ENCODE peak calls at places on chromosomes 12 and 14, in four cellular contexts. E is HepG2, Y is prostate gland, F is Peyer's patch. C is an unnamed sample.

GRCh38 chr14:56129092-56129491 is 10.9 kb downstream of the PELI2 start:
- DNase-seq in E (no peak), Y (no peak), F (no peak), C (no peak)

GRCh38 chr12:110754101-110754793 is 11.6 kb upstream of the PPP1CC start:
- DNase-seq in F (no peak), Y (no peak), E (no peak), C (peak)

GRCh38 chr14:60862283-60862682 is 118.6 kb downstream of the TRMT5 start:
- DNase-seq in E (no peak), Y (peak), F (no peak), C (peak)

GRCh38 chr12:65152586-65152985 is 16.8 kb upstream of the LEMD3 start:
- DNase-seq in E (no peak), F (no peak), Y (no peak), C (no peak)

GRCh38 chr14:96584199-96584906 is 82.2 kb downstream of the PAPOLA start:
- DNase-seq in Y (no peak), E (peak), F (no peak), C (no peak)

GRCh38 chr14:60980811-60981625 is at the start of the genes SLC38A6 and TRMT5:
- DNase-seq in F (peak), E (peak), Y (peak), C (peak)

GRCh38 chr12:124914392-124915248 is at the start of gene UBC:
- DNase-seq in Y (peak), E (peak), F (peak), C (peak)

GRCh38 chr12:92465786-92466185 is 237.0 kb upstream of the PLEKHG7 start:
- DNase-seq in F (no peak), E (no peak), Y (no peak), C (no peak)

GRCh38 chr12:55659486-55660385 is 23.0 kb downstream of the OR10P1 start:
- DNase-seq in E (peak), Y (no peak), F (no peak), C (peak)

GRCh38 chr12:19410211-19410610 is 29.1 kb upstream of the AEBP2 start:
- DNase-seq in E (no peak), F (no peak), Y (no peak), C (no peak)

GRCh38 chr12:21913823-21914222 is 27.4 kb downstream of the ABCC9 start:
- DNase-seq in F (no peak), E (no peak), Y (no peak), C (no peak)

GRCh38 chr14:61839452-61839851 is 77.2 kb downstream of the SNAPC1 start:
- DNase-seq in F (no peak), E (no peak), Y (no peak), C (no peak)

GRCh38 chr14:32255855-32256254 is 52.8 kb upstream of the RNU6-8 start:
- DNase-seq in F (no peak), E (no peak), Y (no peak), C (no peak)

GRCh38 chr12:46359667-46360280 is 12.8 kb downstream of the SLC38A2 start:
- DNase-seq in E (no peak), Y (no peak), F (no peak), C (no peak)

GRCh38 chr12:52947738-52948423 is 1.0 kb upstream of the KRT18 start:
- DNase-seq in F (no peak), E (no peak), Y (no peak), C (no peak)

GRCh38 chr12:124592050-124592449 is 24.6 kb upstream of the NCOR2 start:
- DNase-seq in F (no peak), E (no peak), Y (no peak), C (no peak)

GRCh38 chr14:22982477-22983245 is at the start of gene AJUBA:
- DNase-seq in F (peak), Y (peak), E (peak), C (peak)

GRCh38 chr14:104968153-104968527 is 10.0 kb downstream of the AHNAK2 start:
- DNase-seq in F (peak), Y (peak), E (no peak), C (peak)

GRCh38 chr12:46919666-46920065 is 93.9 kb upstream of the SLC38A4 start:
- DNase-seq in F (no peak), Y (no peak), E (no peak), C (no peak)

GRCh38 chr12:57381693-57382220 is 49.1 kb downstream of the R3HDM2 start:
- DNase-seq in Y (no peak), F (no peak), E (no peak), C (no peak)

GRCh38 chr14:39350866-39351265 is 81.4 kb downstream of the FBXO33 start:
- DNase-seq in E (no peak), F (no peak), Y (no peak), C (no peak)

GRCh38 chr14:24271834-24272263 is 452 bp upstream of the RABGGTA start:
- DNase-seq in Y (no peak), F (no peak), E (no peak), C (no peak)

GRCh38 chr14:98899441-98899840 is 372.6 kb downstream of the BCL11B start:
- DNase-seq in Y (no peak), F (no peak), E (no peak), C (no peak)

GRCh38 chr14:61337893-61338292 is 16.5 kb downstream of the PRKCH start:
- DNase-seq in Y (no peak), F (no peak), E (no peak), C (no peak)

GRCh38 chr14:105854600-105855245 is 328.3 kb downstream of the TMEM121 start:
- DNase-seq in F (no peak), E (no peak), Y (no peak), C (peak)

GRCh38 chr14:22084393-22085281 is 411.0 kb upstream of the OR4E1 start:
- DNase-seq in F (no peak), E (peak), Y (peak), C (peak)

GRCh38 chr14:50062438-50063039 is 53.8 kb downstream of the VCPKMT start:
- DNase-seq in Y (no peak), F (no peak), E (peak), C (peak)

GRCh38 chr14:50063876-50064420 is 52.4 kb downstream of the VCPKMT start:
- DNase-seq in E (no peak), F (no peak), Y (no peak), C (no peak)

GRCh38 chr14:50060871-50061663 is 55.3 kb downstream of the VCPKMT start:
- DNase-seq in E (peak), F (no peak), Y (peak), C (peak)

GRCh38 chr14:50059773-50060629 is 56.4 kb downstream of the VCPKMT start:
- DNase-seq in F (no peak), Y (no peak), E (peak), C (no peak)

GRCh38 chr14:50061664-50062437 is 54.5 kb downstream of the VCPKMT start:
- DNase-seq in F (peak), E (peak), Y (no peak), C (peak)
- TF ChIP-seq POLR2A in F (peak), E (peak), Y (no peak), C (no peak)

DNA sequence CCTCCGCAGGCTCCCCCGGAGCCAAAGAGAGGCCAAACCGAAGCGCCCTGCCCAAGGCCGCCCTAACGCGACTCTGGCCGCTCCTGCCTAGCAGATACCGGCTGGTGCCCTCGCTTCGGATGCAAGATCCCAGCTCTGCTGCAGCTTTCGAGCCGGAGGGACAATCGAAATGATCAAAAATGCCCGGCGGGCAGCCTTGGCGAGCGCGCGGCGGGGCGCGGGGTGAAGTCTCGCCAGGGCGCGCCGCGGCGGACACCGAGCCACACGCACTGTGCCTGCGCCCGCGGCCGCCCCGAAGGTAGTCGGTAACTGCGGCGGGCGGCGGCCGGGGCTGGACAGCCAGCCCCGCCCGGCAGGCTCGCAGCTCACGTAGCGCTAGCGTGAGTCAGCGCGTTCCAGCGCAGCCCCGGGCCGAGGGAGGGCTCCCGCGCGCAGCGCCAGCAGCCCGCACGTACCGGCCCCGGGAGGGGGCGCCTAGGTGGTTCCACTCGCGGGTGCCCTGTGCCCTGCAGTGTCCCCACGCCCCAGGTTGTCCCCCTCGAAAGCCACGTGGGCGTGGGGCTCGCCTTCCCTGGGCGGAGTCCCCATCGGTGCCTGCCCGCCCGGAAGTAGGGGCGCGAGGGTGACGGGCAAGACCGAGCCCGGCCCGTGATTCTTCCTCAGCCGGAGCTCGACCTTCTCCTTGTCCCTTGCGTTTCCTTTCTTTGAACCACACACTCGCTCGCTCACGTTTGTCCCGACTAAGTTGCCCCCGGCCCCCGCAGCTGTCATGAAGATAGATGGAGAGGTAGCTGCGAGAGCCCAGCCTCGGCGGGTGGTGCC is 109.3 kb upstream of the EGLN3 start:
- DNase-seq in F (peak), Y (peak), E (peak), C (peak)
- TF ChIP-seq CTCF in F (peak), Y (peak), E (peak), C (peak)

GRCh38 chr14:68888883-68889282 is 90.2 kb downstream of the ACTN1 start:
- DNase-seq in Y (no peak), E (no peak), F (peak), C (no peak)

GRCh38 chr14:68884031-68885030 is 91.5 kb upstream of the ZFP36L1 start:
- DNase-seq in E (peak), F (peak), Y (no peak), C (peak)

GRCh38 chr14:68885226-68886108 is 92.6 kb upstream of the ZFP36L1 start:
- DNase-seq in Y (no peak), F (peak), E (no peak), C (no peak)

GRCh38 chr14:68888025-68888850 is 90.9 kb downstream of the ACTN1 start:
- DNase-seq in E (no peak), Y (no peak), F (peak), C (no peak)

DNA sequence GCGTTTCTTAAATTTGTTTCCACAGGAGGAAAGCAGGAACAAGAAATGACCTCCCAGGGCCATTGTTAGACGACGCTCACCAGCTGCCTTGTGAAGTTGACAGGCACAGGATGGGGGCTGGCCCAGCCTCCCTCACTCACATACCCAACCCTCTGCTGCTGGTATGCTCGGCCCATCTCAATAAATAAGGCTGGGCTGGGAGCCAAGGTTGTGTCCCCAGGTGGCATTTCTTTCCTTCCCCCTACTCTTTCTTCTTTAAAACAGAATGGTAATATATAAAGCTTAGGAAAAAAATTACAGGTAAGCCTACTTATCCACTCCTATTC is 93.0 kb downstream of the ACTN1 start:
- DNase-seq in F (no peak), Y (no peak), E (no peak), C (no peak)
- H3K4me3 ChIP-seq in F (no peak), Y (no peak), E (no peak), C (no peak)

GRCh38 chr12:86154620-86155019 is 101.6 kb downstream of the MGAT4C start:
- DNase-seq in Y (no peak), E (no peak), F (no peak), C (no peak)
- TF ChIP-seq POLR2A in Y (no peak), E (no peak), F (no peak), C (no peak)

DNA sequence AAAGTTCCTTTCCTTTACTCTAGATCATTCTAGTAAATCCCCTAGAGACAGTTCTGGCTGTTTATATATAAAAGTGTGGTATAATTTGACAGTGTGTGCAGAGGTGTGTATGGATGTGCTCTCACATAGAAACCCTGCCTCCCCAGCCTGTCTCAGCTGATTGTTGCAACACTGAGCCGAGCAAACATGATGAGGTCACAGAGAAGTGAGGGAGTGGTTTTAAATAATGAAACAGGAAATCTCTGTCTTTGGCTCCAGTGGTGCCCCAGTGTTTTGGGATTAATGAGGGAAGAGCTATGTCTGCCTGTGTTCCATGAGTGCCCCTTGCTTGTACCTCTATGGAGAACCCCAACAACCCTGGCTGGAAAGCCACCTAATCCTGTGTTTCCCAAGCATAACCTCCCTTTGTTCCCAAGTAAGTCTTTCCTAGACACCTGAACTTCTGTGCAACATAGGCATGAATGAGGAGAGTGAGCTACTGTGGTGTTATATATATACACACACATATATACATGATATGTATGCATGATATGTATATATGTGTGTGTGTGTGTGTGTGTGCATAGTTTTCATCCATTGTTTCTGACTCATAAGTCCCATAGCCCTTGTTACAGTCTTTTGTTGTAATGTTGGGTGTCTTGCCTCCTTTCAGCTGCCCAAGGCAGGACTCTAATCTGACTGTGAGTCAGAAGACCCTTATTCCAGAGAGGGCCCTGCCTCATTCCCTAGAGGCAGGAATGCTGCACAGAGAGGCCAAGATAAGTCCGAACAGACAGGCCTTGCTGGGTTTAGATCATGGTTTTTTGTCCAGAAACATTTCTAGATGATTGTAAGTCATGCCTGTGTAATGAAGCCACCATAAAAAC is 18.0 kb downstream of the TRAF3 start:
- DNase-seq in E (peak), Y (peak), F (no peak), C (peak)
- TF ChIP-seq CTCF in E (no peak), Y (no peak), F (no peak), C (no peak)

GRCh38 chr12:10095971-10096370 is 2.8 kb downstream of the CLEC1A start:
- DNase-seq in Y (no peak), E (no peak), F (no peak), C (no peak)
- H3K4me3 ChIP-seq in Y (no peak), E (no peak), F (no peak), C (no peak)

GRCh38 chr14:69285661-69286255 is 25.8 kb downstream of the GALNT16 start:
- DNase-seq in Y (no peak), F (no peak), E (no peak), C (no peak)
- TF ChIP-seq POLR2A in Y (no peak), F (no peak), E (no peak), C (no peak)

GRCh38 chr14:53183071-53183470 is 29.9 kb upstream of the DDHD1 start:
- DNase-seq in F (no peak), E (no peak), Y (no peak), C (no peak)

GRCh38 chr14:53174918-53175317 is 21.8 kb upstream of the DDHD1 start:
- DNase-seq in Y (no peak), E (no peak), F (no peak), C (no peak)

GRCh38 chr14:53183611-53184010 is 30.5 kb upstream of the DDHD1 start:
- DNase-seq in F (no peak), E (no peak), Y (no peak), C (no peak)

GRCh38 chr14:53186532-53186931 is 33.4 kb upstream of the DDHD1 start:
- DNase-seq in F (no peak), E (no peak), Y (no peak), C (no peak)

DNA sequence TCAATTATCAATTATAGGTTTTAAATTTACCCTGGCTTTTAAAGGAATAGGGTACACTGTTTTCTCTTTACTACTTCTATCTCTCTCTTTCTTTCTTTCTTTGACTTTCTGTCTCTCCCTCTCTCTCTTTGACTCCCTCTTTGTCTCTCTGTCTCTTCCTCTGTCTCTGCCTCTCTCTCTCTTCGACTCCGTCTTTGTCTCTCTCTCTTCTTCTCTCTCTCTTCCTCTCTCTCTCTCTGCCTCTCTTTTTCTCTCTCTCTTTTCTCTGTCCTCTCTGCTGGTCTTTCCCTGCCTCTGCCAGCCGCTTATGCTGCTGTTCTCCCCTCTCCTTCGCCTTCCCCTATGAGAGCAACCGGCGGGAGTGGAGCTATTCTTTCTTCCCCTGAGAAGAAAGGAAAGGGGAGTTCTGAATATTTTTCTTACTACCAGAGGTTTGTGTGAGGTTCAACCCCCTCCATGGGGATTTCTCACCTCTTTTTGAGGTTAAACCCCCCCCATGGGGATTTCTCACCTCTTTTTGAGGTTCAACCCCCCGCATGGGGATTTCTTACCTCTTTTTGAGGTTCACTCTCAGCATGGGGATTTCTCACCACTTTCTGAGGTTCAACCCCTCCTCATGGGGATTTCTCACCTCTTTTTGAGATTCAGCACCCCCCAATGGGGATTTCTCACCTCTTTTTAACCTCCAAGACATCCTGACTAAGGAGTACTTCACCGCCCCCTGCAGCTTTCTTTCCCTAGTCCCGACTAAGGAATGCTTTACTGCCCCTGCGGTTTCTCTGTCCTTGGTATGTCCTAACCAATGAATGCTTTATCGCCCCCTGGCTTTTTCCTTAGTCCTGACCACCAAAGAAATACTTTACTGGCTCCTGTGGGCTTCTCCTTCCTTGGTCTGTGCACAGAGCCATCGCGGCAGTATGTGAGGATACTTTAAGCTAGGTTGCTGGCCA is 27.4 kb upstream of the DDHD1 start:
- DNase-seq in Y (no peak), E (peak), F (no peak), C (no peak)
- TF ChIP-seq CTCF in Y (no peak), E (peak), F (no peak), C (no peak)

GRCh38 chr12:2058837-2059236 is 6.0 kb downstream of the CACNA1C start:
- DNase-seq in Y (no peak), E (no peak), F (no peak), C (no peak)

GRCh38 chr12:2057041-2057792 is 4.4 kb downstream of the CACNA1C start:
- DNase-seq in Y (peak), E (peak), F (peak), C (peak)

GRCh38 chr12:2054091-2055018 is 1.6 kb downstream of the CACNA1C start:
- DNase-seq in F (no peak), E (no peak), Y (peak), C (peak)

GRCh38 chr12:2061402-2061801 is 8.6 kb downstream of the CACNA1C start:
- DNase-seq in Y (no peak), F (no peak), E (no peak), C (no peak)

DNA sequence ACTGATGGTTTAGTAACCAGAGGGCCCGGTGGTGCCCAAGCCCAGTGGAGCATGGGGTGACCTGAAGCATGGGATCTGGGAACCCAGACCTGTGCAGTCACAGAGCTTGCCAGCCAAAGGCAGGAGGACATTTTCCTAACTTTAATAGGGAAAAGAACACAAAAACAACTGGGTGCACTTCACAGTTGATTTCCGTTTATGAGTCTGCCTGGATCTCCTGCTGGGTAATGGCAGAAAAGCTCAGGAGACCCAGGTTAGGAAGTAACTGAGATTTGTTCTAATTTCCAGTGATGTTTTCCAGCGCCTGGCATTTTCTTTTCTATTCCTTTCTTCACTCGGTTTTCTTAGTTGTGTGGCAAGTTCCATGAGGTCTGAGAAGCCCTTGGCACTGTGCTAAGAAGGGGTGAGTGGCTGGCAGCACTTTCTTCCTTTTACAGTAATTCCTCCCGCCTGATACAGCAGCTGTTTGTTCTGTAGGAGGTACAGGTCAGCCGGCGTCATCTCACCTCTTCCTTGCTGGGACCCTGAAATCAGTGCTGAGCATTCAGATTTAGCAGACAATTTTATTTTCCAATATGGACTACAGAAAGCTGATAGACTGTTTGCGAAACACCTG is 5.1 kb downstream of the CACNA1C start:
- DNase-seq in F (no peak), E (no peak), Y (no peak), C (no peak)
- H3K4me3 ChIP-seq in F (no peak), E (no peak), Y (no peak), C (no peak)

GRCh38 chr14:29197557-29197956 is 431.0 kb downstream of the FOXG1 start:
- DNase-seq in F (no peak), E (no peak), Y (no peak), C (no peak)
- TF ChIP-seq POLR2A in F (no peak), E (no peak), Y (no peak), C (no peak)